ENCODE peak calls at places on chromosomes 16 and 17, in ten cellular contexts. O is lung; Y is NCI-H1092; N is breast epithelium; W is AG10803; P is stimulated activated naive CD8-positive, alpha-beta T cell treated with anti-CD3 and anti-CD28 coated beads, Interleukin-15, Interleukin-2, amounts not matched to agents 100 U/mL and 50 U/mL, for 24 hours; F is HEK293T; L is GM04503; C is naive thymus-derived CD8-positive, alpha-beta T cell; K is SJSA1. S is an unnamed sample.

GRCh38 chr16:30142672-30143346 is 19.8 kb upstream of the MAPK3 start:
- DNase-seq in F (no peak), K (no peak), O (no peak), W (no peak), C (peak), P (no peak), N (no peak), L (no peak), Y (no peak), S (no peak)

GRCh38 chr17:44878627-44879221 is 20.5 kb downstream of the EFTUD2 start:
- DNase-seq in Y (peak), W (peak), K (no peak), O (no peak), C (no peak), L (no peak), P (peak), N (no peak), F (peak), S (no peak)

GRCh38 chr16:50676684-50677225 is 4.4 kb downstream of the SNX20 start:
- DNase-seq in Y (no peak), F (no peak), L (no peak), N (no peak), W (no peak), O (no peak), C (no peak), K (no peak), P (no peak), S (no peak)

GRCh38 chr17:64323774-64324173 is 60.7 kb upstream of the TEX2 start:
- DNase-seq in L (no peak), F (no peak), W (no peak), K (no peak), C (no peak), Y (no peak), O (no peak), N (no peak), P (peak), S (no peak)

GRCh38 chr17:56587298-56587697 is 6.2 kb upstream of the NOG start:
- DNase-seq in P (no peak), N (no peak), L (no peak), F (no peak), C (no peak), Y (no peak), W (no peak), O (no peak), K (no peak), S (no peak)

GRCh38 chr17:13704333-13704732 is 102.6 kb upstream of the HS3ST3A1 start:
- DNase-seq in L (peak), C (no peak), K (peak), Y (no peak), O (no peak), P (no peak), W (peak), F (no peak), N (no peak), S (no peak)

GRCh38 chr16:81707411-81708321 is 71.4 kb upstream of the PLCG2 start:
- DNase-seq in P (no peak), Y (no peak), F (no peak), L (no peak), K (no peak), C (no peak), O (no peak), N (no peak), W (peak), S (no peak)

GRCh38 chr16:88561485-88562369 is 8.5 kb upstream of the ZC3H18 start:
- DNase-seq in N (peak), K (no peak), P (peak), L (no peak), Y (no peak), W (peak), F (peak), O (peak), C (peak), S (no peak)

GRCh38 chr17:22270381-22270780 is 578.1 kb downstream of the KCNJ18 start:
- DNase-seq in N (no peak), C (no peak), P (no peak), F (no peak), Y (no peak), L (no peak), O (no peak), K (no peak), W (no peak), S (no peak)

GRCh38 chr16:60905806-60906205 is 1130.4 kb downstream of the CDH8 start:
- DNase-seq in O (no peak), K (no peak), L (no peak), F (no peak), P (no peak), C (no peak), Y (no peak), N (no peak), W (peak), S (no peak)

GRCh38 chr16:58306327-58306726 is 11.5 kb upstream of the PRSS54 start:
- DNase-seq in L (no peak), K (no peak), P (peak), Y (no peak), C (peak), N (no peak), F (no peak), O (no peak), W (peak), S (no peak)

GRCh38 chr17:79700574-79700973 is 30.2 kb upstream of the ENPP7 start:
- DNase-seq in Y (no peak), K (no peak), C (no peak), W (no peak), N (no peak), O (no peak), P (no peak), L (no peak), F (no peak), S (no peak)

GRCh38 chr17:59001158-59001814 is 105.4 kb downstream of the TRIM37 start:
- DNase-seq in W (peak), C (peak), L (no peak), O (peak), Y (no peak), N (peak), F (no peak), K (peak), P (peak), S (no peak)

GRCh38 chr16:67026570-67026969 is 2.4 kb upstream of the CBFB start:
- DNase-seq in O (no peak), L (no peak), W (no peak), P (no peak), F (no peak), N (peak), Y (no peak), C (no peak), K (peak), S (no peak)

S was measured in suprapubic skin.